ENCODE peak calls at places on chromosomes 4 and X, in six cellular contexts. One of them, this sample, is unnamed.
A peak's percentile ranks its signal among the peaks of the same experiment; 100 is the strongest.

GRCh38 chrX:136159615-136160025 is 12.3 kb downstream of the FHL1 start:
- DNase-seq in vagina: no peak
- DNase-seq in HepG2: no peak
- DNase-seq in HL-60: peak; percentile 22
- DNase-seq in endothelial cell of umbilical vein: no peak
- DNase-seq in transverse colon: no peak
- DNase-seq in this sample: no peak

GRCh38 chr4:3293410-3294391 is 880 bp downstream of the RGS12 start:
- DNase-seq in vagina: peak; percentile 89
- DNase-seq in HepG2: no peak
- DNase-seq in HL-60: no peak
- DNase-seq in endothelial cell of umbilical vein: peak; percentile 30
- DNase-seq in transverse colon: no peak
- DNase-seq in this sample: no peak

GRCh38 chr4:168071304-168071703 is 21.0 kb upstream of the ANXA10 start:
- DNase-seq in vagina: no peak
- DNase-seq in HepG2: no peak
- DNase-seq in HL-60: no peak
- DNase-seq in endothelial cell of umbilical vein: no peak
- DNase-seq in transverse colon: no peak
- DNase-seq in this sample: no peak

GRCh38 chr4:30269850-30270249 is 450.3 kb upstream of the PCDH7 start:
- DNase-seq in vagina: no peak
- DNase-seq in HepG2: no peak
- DNase-seq in HL-60: no peak
- DNase-seq in endothelial cell of umbilical vein: peak; percentile 2
- DNase-seq in transverse colon: no peak
- DNase-seq in this sample: no peak

GRCh38 chr4:7266525-7267292 is 74.4 kb downstream of the SORCS2 start:
- DNase-seq in vagina: no peak
- DNase-seq in HepG2: no peak
- DNase-seq in HL-60: no peak
- DNase-seq in endothelial cell of umbilical vein: no peak
- DNase-seq in transverse colon: no peak
- DNase-seq in this sample: no peak

GRCh38 chr4:16862688-16863087 is 35.8 kb downstream of the LDB2 start:
- DNase-seq in vagina: no peak
- DNase-seq in HepG2: no peak
- DNase-seq in HL-60: no peak
- DNase-seq in endothelial cell of umbilical vein: peak; percentile 95
- DNase-seq in transverse colon: no peak
- DNase-seq in this sample: no peak

GRCh38 chr4:155811171-155811570 is 52.4 kb downstream of the GUCY1B1 start:
- DNase-seq in vagina: no peak
- DNase-seq in HepG2: no peak
- DNase-seq in HL-60: no peak
- DNase-seq in endothelial cell of umbilical vein: no peak
- DNase-seq in transverse colon: no peak
- DNase-seq in this sample: no peak

GRCh38 chr4:106273831-106274230 is 42.2 kb downstream of the TBCK start:
- DNase-seq in vagina: no peak
- DNase-seq in HepG2: no peak
- DNase-seq in HL-60: no peak
- DNase-seq in endothelial cell of umbilical vein: peak; percentile 65
- DNase-seq in transverse colon: no peak
- DNase-seq in this sample: no peak

GRCh38 chrX:15564981-15565579 is 35.7 kb downstream of the ACE2 start:
- DNase-seq in vagina: no peak
- DNase-seq in HepG2: peak; percentile 20
- DNase-seq in HL-60: peak; percentile 6
- DNase-seq in endothelial cell of umbilical vein: peak; percentile 87
- DNase-seq in transverse colon: peak; percentile 69
- DNase-seq in this sample: no peak

GRCh38 chr4:889516-889915 is 42.6 kb downstream of the GAK start:
- DNase-seq in vagina: no peak
- DNase-seq in HepG2: no peak
- DNase-seq in HL-60: no peak
- DNase-seq in endothelial cell of umbilical vein: no peak
- DNase-seq in transverse colon: no peak
- DNase-seq in this sample: no peak

GRCh38 chr4:94550352-94550751 is 98.6 kb downstream of the PDLIM5 start:
- DNase-seq in vagina: no peak
- DNase-seq in HepG2: no peak
- DNase-seq in HL-60: no peak
- DNase-seq in endothelial cell of umbilical vein: no peak
- DNase-seq in transverse colon: no peak
- DNase-seq in this sample: no peak
- TF ChIP-seq POLR2AphosphoS5 in vagina: no peak
- TF ChIP-seq POLR2AphosphoS5 in HepG2: no peak
- TF ChIP-seq POLR2AphosphoS5 in HL-60: no peak
- TF ChIP-seq POLR2AphosphoS5 in endothelial cell of umbilical vein: no peak
- TF ChIP-seq POLR2AphosphoS5 in transverse colon: no peak
- TF ChIP-seq POLR2AphosphoS5 in this sample: no peak

GRCh38 chr4:153239409-153239808 is 35.2 kb downstream of the TRIM2 start:
- DNase-seq in vagina: no peak
- DNase-seq in HepG2: no peak
- DNase-seq in HL-60: no peak
- DNase-seq in endothelial cell of umbilical vein: no peak
- DNase-seq in transverse colon: no peak
- DNase-seq in this sample: no peak
- TF ChIP-seq CTCF in vagina: no peak
- TF ChIP-seq CTCF in HepG2: no peak
- TF ChIP-seq CTCF in HL-60: no peak
- TF ChIP-seq CTCF in endothelial cell of umbilical vein: no peak
- TF ChIP-seq CTCF in transverse colon: no peak
- TF ChIP-seq CTCF in this sample: no peak

GRCh38 chr4:176800891-176801534 is 8.3 kb upstream of the VEGFC start:
- DNase-seq in vagina: no peak
- DNase-seq in HepG2: no peak
- DNase-seq in HL-60: no peak
- DNase-seq in endothelial cell of umbilical vein: no peak
- DNase-seq in transverse colon: no peak
- DNase-seq in this sample: no peak
- TF ChIP-seq POLR2AphosphoS5 in vagina: no peak
- TF ChIP-seq POLR2AphosphoS5 in HepG2: no peak
- TF ChIP-seq POLR2AphosphoS5 in HL-60: no peak
- TF ChIP-seq POLR2AphosphoS5 in endothelial cell of umbilical vein: no peak
- TF ChIP-seq POLR2AphosphoS5 in transverse colon: no peak
- TF ChIP-seq POLR2AphosphoS5 in this sample: no peak

GRCh38 chr4:19224820-19225219 is 1026.9 kb upstream of the SLIT2 start:
- DNase-seq in vagina: no peak
- DNase-seq in HepG2: no peak
- DNase-seq in HL-60: no peak
- DNase-seq in endothelial cell of umbilical vein: peak; percentile 49
- DNase-seq in transverse colon: no peak
- DNase-seq in this sample: no peak
- TF ChIP-seq CTCF in vagina: no peak
- TF ChIP-seq CTCF in HepG2: peak; percentile 10
- TF ChIP-seq CTCF in HL-60: no peak
- TF ChIP-seq CTCF in endothelial cell of umbilical vein: no peak
- TF ChIP-seq CTCF in transverse colon: peak; percentile 29
- TF ChIP-seq CTCF in this sample: peak; percentile 42